ENCODE peak calls at places on chromosome 20, in ten cellular contexts. W is LoVo; V is endothelial cell; N is left cardiac atrium; M is heart left ventricle; I is CD4-positive, CD25-positive, alpha-beta regulatory T cell; U is foreskin fibroblast; P is activated CD4-positive, alpha-beta T cell treated with anti-CD3 and anti-CD28 coated beads for 24 hours; K is activated T-cell treated with anti-CD3 and anti-CD28 coated beads for 24 hours; G is neural crest cell. C is an unnamed sample.

GRCh38 chr20:59232618-59233017 is 67.8 kb upstream of the EDN3 start:
- DNase-seq in V (no peak), W (no peak), U (no peak), N (no peak), M (no peak), G (no peak), K (no peak), P (no peak), I (no peak), C (no peak)

GRCh38 chr20:51750037-51750769 is 18.0 kb downstream of the ATP9A start:
- DNase-seq in M (peak; percentile 43), K (no peak), G (no peak), I (no peak), N (peak; percentile 74), W (peak; percentile 95), U (peak; percentile 97), V (no peak), P (peak; percentile 13), C (no peak)

GRCh38 chr20:36848078-36848660 is 27.8 kb upstream of the TLDC2 start:
- DNase-seq in M (peak; percentile 81), P (no peak), V (no peak), U (peak; percentile 89), I (no peak), G (no peak), K (no peak), N (peak; percentile 63), W (no peak), C (no peak)

GRCh38 chr20:10982692-10983091 is 308.9 kb upstream of the JAG1 start:
- DNase-seq in G (no peak), P (no peak), I (no peak), W (no peak), U (peak; percentile 86), K (no peak), V (no peak), M (peak; percentile 88), N (peak; percentile 66), C (no peak)

GRCh38 chr20:1600736-1601135 is 19.1 kb downstream of the SIRPB1 start:
- DNase-seq in K (no peak), V (no peak), P (no peak), M (no peak), N (no peak), U (no peak), I (no peak), G (no peak), W (no peak), C (no peak)

GRCh38 chr20:11582073-11582472 is 335.6 kb upstream of the BTBD3 start:
- DNase-seq in U (no peak), K (no peak), W (no peak), I (no peak), M (no peak), V (no peak), P (no peak), G (no peak), N (no peak), C (no peak)

GRCh38 chr20:25399038-25399430 is 8.4 kb upstream of the ABHD12 start:
- DNase-seq in G (peak; percentile 29), V (peak; percentile 50), U (peak; percentile 65), P (no peak), W (peak; percentile 74), N (no peak), M (no peak), I (no peak), K (peak; percentile 16), C (peak; percentile 16)

GRCh38 chr20:62134735-62135231 is 8.4 kb downstream of the PSMA7 start:
- DNase-seq in N (no peak), W (no peak), M (no peak), V (no peak), K (no peak), P (no peak), I (no peak), U (peak; percentile 54), G (no peak), C (no peak)

GRCh38 chr20:49951160-49951559 is 15.0 kb downstream of the RNF114 start:
- DNase-seq in G (no peak), K (no peak), M (no peak), W (no peak), I (no peak), U (peak; percentile 73), P (no peak), V (no peak), N (no peak), C (no peak)

GRCh38 chr20:49501917-49502316 is 19.4 kb upstream of the KCNB1 start:
- DNase-seq in I (no peak), M (no peak), K (no peak), U (no peak), G (no peak), W (no peak), N (no peak), V (no peak), P (no peak), C (no peak)

GRCh38 chr20:60095456-60095855 is 137.2 kb downstream of the CDH26 start:
- DNase-seq in U (no peak), M (peak; percentile 47), I (no peak), W (no peak), V (no peak), G (no peak), P (no peak), N (no peak), K (no peak), C (no peak)

GRCh38 chr20:11271920-11272594 is 598.3 kb upstream of the JAG1 start:
- DNase-seq in G (no peak), P (no peak), V (no peak), W (no peak), N (no peak), K (no peak), M (no peak), U (no peak), I (no peak), C (no peak)

GRCh38 chr20:59931511-59932312 is 1.7 kb downstream of the SYCP2 start:
- DNase-seq in K (no peak), U (no peak), N (no peak), I (no peak), M (no peak), V (no peak), G (no peak), P (no peak), W (no peak), C (no peak)

GRCh38 chr20:18524646-18525045 is 16.9 kb downstream of the SEC23B start:
- DNase-seq in V (no peak), U (peak; percentile 87), W (no peak), G (no peak), N (no peak), P (no peak), M (no peak), K (no peak), I (no peak), C (no peak)

GRCh38 chr20:54651252-54651651 is 175.9 kb downstream of the DOK5 start:
- DNase-seq in M (no peak), W (no peak), I (no peak), K (no peak), P (no peak), U (no peak), V (no peak), G (no peak), N (no peak), C (no peak)

GRCh38 chr20:47453167-47453782 is 48.4 kb upstream of the NCOA3 start:
- DNase-seq in M (no peak), V (no peak), U (peak; percentile 95), K (peak; percentile 26), G (no peak), N (no peak), I (no peak), W (peak; percentile 35), P (peak; percentile 19), C (peak; percentile 57)

GRCh38 chr20:36493801-36494114 is 47.6 kb upstream of the MYL9 start:
- DNase-seq in V (no peak), M (peak; percentile 82), I (no peak), N (peak; percentile 75), G (no peak), W (no peak), P (no peak), K (no peak), U (peak; percentile 81), C (no peak)

GRCh38 chr20:2349801-2350200 is 30.9 kb upstream of the TGM6 start:
- DNase-seq in W (no peak), U (no peak), V (no peak), P (no peak), K (no peak), G (no peak), I (no peak), M (no peak), N (no peak), C (no peak)

GRCh38 chr20:63036266-63036665 is 29.5 kb upstream of the BHLHE23 start:
- DNase-seq in N (peak; percentile 9), G (no peak), I (no peak), K (no peak), V (no peak), U (no peak), M (no peak), P (no peak), W (no peak), C (no peak)

GRCh38 chr20:58251979-58252591 is 23.6 kb upstream of the ANKRD60 start:
- DNase-seq in I (no peak), M (no peak), V (no peak), G (no peak), W (peak; percentile 81), N (no peak), K (no peak), P (no peak), U (peak; percentile 89), C (no peak)

GRCh38 chr20:62516345-62516744 is 40.5 kb upstream of the GATA5 start:
- DNase-seq in V (no peak), K (no peak), N (no peak), I (no peak), W (no peak), G (no peak), P (no peak), U (no peak), M (peak; percentile 68), C (no peak)

GRCh38 chr20:1888796-1889463 is 6.3 kb upstream of the SIRPA start:
- DNase-seq in U (no peak), K (no peak), I (no peak), M (no peak), V (no peak), G (no peak), P (no peak), N (no peak), W (no peak), C (no peak)

GRCh38 chr20:5182615-5183254 is 55.9 kb downstream of the CDS2 start:
- DNase-seq in V (no peak), W (no peak), P (no peak), U (no peak), K (no peak), I (no peak), M (no peak), N (no peak), G (no peak), C (no peak)

GRCh38 chr20:43925215-43925614 is 10.6 kb downstream of the TOX2 start:
- DNase-seq in M (no peak), V (no peak), U (no peak), G (no peak), I (no peak), W (no peak), K (peak; percentile 56), N (no peak), P (peak; percentile 63), C (peak; percentile 55)

GRCh38 chr20:13910492-13910891 is 79.9 kb downstream of the SEL1L2 start:
- DNase-seq in M (no peak), P (no peak), I (no peak), N (no peak), W (no peak), K (no peak), V (no peak), G (no peak), U (no peak), C (no peak)

GRCh38 chr20:32382102-32382950 is 24.2 kb downstream of the ASXL1 start:
- DNase-seq in U (no peak), V (no peak), N (no peak), G (no peak), P (no peak), K (no peak), I (no peak), W (no peak), M (no peak), C (no peak)

GRCh38 chr20:38447251-38447661 is 12.1 kb upstream of the SNHG17 start:
- DNase-seq in W (no peak), P (no peak), N (no peak), U (no peak), V (no peak), I (no peak), M (no peak), K (no peak), G (no peak), C (no peak)

GRCh38 chr20:49287555-49288249 is 9.8 kb upstream of the ZNFX1 start:
- DNase-seq in P (no peak), I (no peak), U (no peak), N (no peak), K (no peak), V (no peak), G (no peak), M (no peak), W (peak; percentile 15), C (no peak)